ENCODE peak calls at places on chromosomes 5 and 9, in eight cellular contexts. G, D, M, K, I, C, F and E are unnamed samples.

GRCh38 chr5:30103056-30104020 is 1090.1 kb upstream of the CDH6 start:
- DNase-seq in G (no peak), D (no peak), M (no peak), K (peak), I (no peak), C (no peak), F (no peak), E (no peak)

GRCh38 chr9:88532320-88532719 is 2.7 kb upstream of the NXNL2 start:
- DNase-seq in G (no peak), D (no peak), M (peak), K (peak), I (no peak), C (no peak), F (no peak), E (no peak)

GRCh38 chr5:170173227-170173626 is 59.6 kb upstream of the C5orf58 start:
- DNase-seq in G (no peak), D (no peak), M (no peak), K (no peak), I (no peak), C (no peak), F (no peak), E (no peak)

GRCh38 chr5:151612689-151613427 is 21.7 kb upstream of the FAT2 start:
- DNase-seq in G (no peak), D (no peak), M (no peak), K (no peak), I (no peak), C (no peak), F (no peak), E (no peak)

GRCh38 chr5:73497537-73498056 is 645 bp upstream of the BTF3 start:
- DNase-seq in G (no peak), D (no peak), M (no peak), K (peak), I (no peak), C (no peak), F (no peak), E (no peak)

GRCh38 chr5:175460126-175460525 is 16.1 kb upstream of the DRD1 start:
- DNase-seq in G (peak), D (no peak), M (no peak), K (peak), I (no peak), C (no peak), F (no peak), E (no peak)

GRCh38 chr5:6108540-6108848 is 269.9 kb downstream of the MED10 start:
- DNase-seq in G (no peak), D (no peak), M (no peak), K (no peak), I (no peak), C (no peak), F (no peak), E (no peak)

GRCh38 chr5:174078416-174078815 is 32.9 kb downstream of the NSG2 start:
- DNase-seq in G (no peak), D (no peak), M (no peak), K (no peak), I (no peak), C (no peak), F (no peak), E (no peak)

GRCh38 chr5:130541617-130542221 is 623.3 kb downstream of the HINT1 start:
- DNase-seq in G (no peak), D (no peak), M (no peak), K (no peak), I (no peak), C (no peak), F (no peak), E (no peak)

GRCh38 chr5:114152656-114153360 is 209.1 kb upstream of the KCNN2 start:
- DNase-seq in G (no peak), D (no peak), M (no peak), K (no peak), I (no peak), C (no peak), F (no peak), E (no peak)

GRCh38 chr9:131194767-131195166 is 69.4 kb downstream of the NUP214 start:
- DNase-seq in G (no peak), D (no peak), M (no peak), K (no peak), I (no peak), C (no peak), F (no peak), E (no peak)

GRCh38 chr5:56588636-56589485 is 226.5 kb upstream of the MAP3K1 start:
- DNase-seq in G (no peak), D (no peak), M (peak), K (no peak), I (peak), C (peak), F (peak), E (no peak)

GRCh38 chr5:112084149-112084548 is 327.2 kb upstream of the NREP start:
- DNase-seq in G (no peak), D (no peak), M (no peak), K (no peak), I (no peak), C (no peak), F (no peak), E (no peak)

GRCh38 chr5:83199126-83199525 is 121.8 kb downstream of the XRCC4 start:
- DNase-seq in G (no peak), D (no peak), M (no peak), K (peak), I (no peak), C (no peak), F (no peak), E (no peak)

GRCh38 chr5:77266291-77266690 is 55.8 kb downstream of the PDE8B start:
- DNase-seq in G (no peak), D (no peak), M (no peak), K (no peak), I (no peak), C (no peak), F (no peak), E (no peak)

GRCh38 chr5:6154216-6154615 is 224.1 kb downstream of the MED10 start:
- DNase-seq in G (no peak), D (no peak), M (no peak), K (no peak), I (no peak), C (no peak), F (no peak), E (no peak)

GRCh38 chr5:126354012-126354856 is 69.0 kb upstream of the GRAMD2B start:
- DNase-seq in G (peak), D (no peak), M (no peak), K (peak), I (peak), C (no peak), F (no peak), E (no peak)

GRCh38 chr9:94175669-94176068 is 83.4 kb upstream of the ZNF169 start:
- DNase-seq in G (no peak), D (no peak), M (no peak), K (peak), I (no peak), C (no peak), F (no peak), E (no peak)

GRCh38 chr5:16807475-16807874 is 128.6 kb downstream of the MYO10 start:
- DNase-seq in G (no peak), D (no peak), M (no peak), K (no peak), I (no peak), C (no peak), F (no peak), E (no peak)

GRCh38 chr5:89673019-89673418 is 736.5 kb downstream of the CETN3 start:
- DNase-seq in G (no peak), D (no peak), M (no peak), K (no peak), I (no peak), C (no peak), F (no peak), E (no peak)

GRCh38 chr5:154371687-154372086 is 74.1 kb upstream of the SAP30L start:
- DNase-seq in G (peak), D (no peak), M (no peak), K (peak), I (no peak), C (no peak), F (no peak), E (no peak)

GRCh38 chr9:69412741-69413150 is 87.7 kb downstream of the ENTREP1 start:
- DNase-seq in G (peak), D (peak), M (peak), K (peak), I (no peak), C (no peak), F (no peak), E (peak)

DNA sequence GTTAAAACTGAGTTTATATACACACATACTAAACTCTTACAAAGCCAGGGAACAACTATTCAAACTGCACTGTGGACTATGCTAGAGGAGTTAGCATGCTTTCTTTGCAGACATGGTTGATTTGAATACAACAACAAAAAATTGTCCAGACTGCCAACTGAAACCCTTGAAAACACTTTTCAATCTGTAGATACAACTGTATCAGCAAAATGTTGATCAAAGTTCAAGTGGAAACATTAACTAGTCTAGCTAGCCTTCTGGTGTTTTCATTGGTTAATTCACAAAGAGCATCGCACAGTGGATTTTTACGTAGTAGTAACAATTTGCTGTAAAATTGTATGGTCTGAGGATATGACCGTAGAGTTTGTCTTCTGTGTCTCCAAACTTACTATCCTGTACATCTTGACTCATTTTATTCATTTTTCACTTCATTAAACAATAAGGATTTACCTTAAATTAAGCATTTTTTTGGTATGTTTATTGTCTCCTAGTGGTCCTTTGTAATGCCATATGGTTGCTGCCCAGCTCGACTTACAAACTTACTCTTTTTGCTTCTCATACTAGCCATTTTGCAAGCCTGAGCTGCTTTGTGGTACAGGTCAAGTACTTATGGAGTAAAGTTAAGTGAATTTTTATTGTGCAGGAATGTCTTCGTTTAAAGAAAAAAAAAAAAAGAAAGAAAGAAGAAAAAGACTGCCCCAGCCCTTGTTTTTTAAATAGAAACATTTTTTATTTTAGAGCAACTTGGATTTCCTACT is 123.4 kb downstream of the ZCCHC7 start:
- DNase-seq in G (peak), D (no peak), M (no peak), K (no peak), I (no peak), C (no peak), F (no peak), E (no peak)
- H3K27ac ChIP-seq in G (no peak), D (no peak), M (no peak), K (peak), I (no peak), C (no peak), F (no peak), E (no peak)

GRCh38 chr5:64164166-64164565 is 1.5 kb upstream of the RNF180 start:
- DNase-seq in G (no peak), D (no peak), M (no peak), K (no peak), I (no peak), C (no peak), F (no peak), E (no peak)

GRCh38 chr5:64165160-64165499 is 513 bp upstream of the RNF180 start:
- DNase-seq in G (no peak), D (no peak), M (no peak), K (no peak), I (no peak), C (no peak), F (no peak), E (no peak)

GRCh38 chr5:64163746-64164145 is 1.9 kb upstream of the RNF180 start:
- DNase-seq in G (no peak), D (no peak), M (no peak), K (no peak), I (no peak), C (no peak), F (no peak), E (no peak)

GRCh38 chr5:64165500-64166200 is at the start of gene RNF180:
- DNase-seq in G (peak), D (peak), M (peak), K (peak), I (no peak), C (no peak), F (no peak), E (peak)

GRCh38 chr5:64166201-64166959 is 737 bp downstream of the RNF180 start:
- DNase-seq in G (peak), D (no peak), M (no peak), K (no peak), I (no peak), C (no peak), F (no peak), E (no peak)
- H3K4me3 ChIP-seq in G (peak), D (peak), M (peak), K (peak), I (no peak), C (no peak), F (peak), E (peak)

DNA sequence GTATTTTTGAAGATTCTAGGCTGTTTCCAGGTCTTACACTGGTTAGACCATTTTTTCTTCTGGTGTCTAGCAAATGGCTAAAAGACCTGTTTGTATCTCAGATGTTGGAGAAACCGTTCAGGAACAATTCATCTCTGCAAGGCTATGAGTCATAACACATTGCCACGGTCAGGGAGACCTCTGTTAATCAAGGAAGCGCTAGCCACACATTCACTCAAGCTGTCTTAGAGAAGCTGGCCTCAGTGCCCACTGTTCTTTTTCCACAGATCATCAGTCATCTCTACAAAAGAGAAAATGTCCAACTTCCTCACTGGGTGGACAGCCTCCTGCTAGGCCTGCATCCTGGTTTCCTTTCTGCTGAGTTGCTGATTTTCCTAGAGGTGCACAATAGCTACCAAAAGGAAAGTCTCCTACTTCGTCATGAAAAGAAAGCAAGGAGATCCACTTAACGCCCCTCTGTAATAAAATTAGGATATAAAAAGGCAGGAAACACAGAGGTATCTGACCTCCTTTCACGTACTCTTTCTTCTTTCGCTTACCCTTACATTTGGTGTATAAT is 360.4 kb downstream of the BNC2 start:
- DNase-seq in G (no peak), D (no peak), M (no peak), K (no peak), I (no peak), C (no peak), F (no peak), E (no peak)
- H3K27ac ChIP-seq in G (no peak), D (no peak), M (peak), K (no peak), I (no peak), C (no peak), F (no peak), E (no peak)

GRCh38 chr5:39203951-39204350 is 15.4 kb downstream of the FYB1 start:
- DNase-seq in G (no peak), D (no peak), M (no peak), K (no peak), I (no peak), C (no peak), F (no peak), E (no peak)
- H3K4me3 ChIP-seq in G (no peak), D (no peak), M (no peak), K (no peak), I (no peak), C (peak), F (no peak), E (no peak)

GRCh38 chr9:127541176-127541575 is 70.9 kb upstream of the STXBP1 start:
- DNase-seq in G (no peak), D (no peak), M (no peak), K (no peak), I (no peak), C (no peak), F (no peak), E (no peak)
- H3K27ac ChIP-seq in G (no peak), D (peak), M (peak), K (no peak), I (no peak), C (no peak), F (peak), E (no peak)

DNA sequence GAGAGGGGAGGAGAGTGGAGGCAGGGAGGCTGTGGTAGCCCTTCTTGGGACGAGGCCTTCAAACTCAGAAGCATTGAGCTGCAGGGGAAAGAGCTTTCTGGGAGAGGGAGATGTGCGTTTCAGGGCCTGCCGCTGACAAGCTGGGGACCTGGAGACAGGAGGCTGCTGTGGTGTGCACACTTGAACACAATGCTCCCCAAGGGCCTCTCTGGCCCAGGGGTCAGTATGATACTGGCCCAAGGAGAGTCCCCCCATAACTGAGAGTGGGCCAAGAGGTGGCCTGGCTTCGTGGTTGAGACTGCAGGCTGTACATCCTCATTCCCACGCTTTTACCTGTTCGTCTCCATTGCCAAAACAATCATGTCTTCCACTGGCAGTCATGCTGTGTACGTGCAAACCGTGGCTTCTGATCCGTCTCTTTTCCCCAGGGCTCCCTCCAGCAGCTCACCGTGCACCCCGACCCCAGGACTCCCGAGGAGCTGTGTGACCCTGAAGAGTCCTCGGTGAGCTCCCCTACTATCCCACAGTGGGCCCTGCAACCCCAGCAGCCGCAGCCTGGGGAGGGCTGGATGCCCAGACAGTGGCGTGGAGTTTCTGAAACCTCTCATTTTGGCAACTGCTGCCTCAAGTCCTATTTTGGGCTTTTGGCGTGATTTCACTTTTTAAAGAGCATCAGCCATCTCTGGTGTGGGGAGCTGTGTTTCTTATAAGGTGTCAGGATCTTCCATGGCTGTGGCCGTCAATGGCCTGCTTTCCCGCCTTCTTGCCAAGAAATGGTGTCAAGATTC is 43.4 kb downstream of the COL15A1 start:
- DNase-seq in G (no peak), D (no peak), M (peak), K (no peak), I (no peak), C (no peak), F (no peak), E (no peak)
- H3K4me3 ChIP-seq in G (no peak), D (no peak), M (no peak), K (no peak), I (no peak), C (no peak), F (no peak), E (no peak)